ENCODE peak calls at places on chromosomes 7 and 10, in eight cellular contexts. Z is tibial nerve, G is ovary, J is A549, K is stomach, W is upper lobe of left lung, T is HepG2, H is GM12878. M is an unnamed sample.
A peak's percentile ranks its signal among the peaks of the same experiment; 100 is the strongest.

GRCh38 chr10:21309427-21309826 is 216.1 kb downstream of the SKIDA1 start:
- DNase-seq in Z (no peak), G (no peak), J (no peak), K (no peak), W (no peak), T (no peak), H (no peak), M (no peak)

GRCh38 chr7:98354511-98355249 is 46.2 kb downstream of the BAIAP2L1 start:
- DNase-seq in Z (no peak), G (no peak), J (peak; percentile 94), K (peak; percentile 80), W (peak; percentile 69), T (peak; percentile 62), H (no peak), M (peak; percentile 83)

GRCh38 chr7:99623091-99623693 is 6.4 kb downstream of the ZSCAN25 start:
- DNase-seq in Z (no peak), G (no peak), J (no peak), K (no peak), W (no peak), T (no peak), H (no peak), M (no peak)

GRCh38 chr7:147569514-147569913 is 1021.1 kb upstream of the C7orf33 start:
- DNase-seq in Z (no peak), G (no peak), J (no peak), K (no peak), W (no peak), T (no peak), H (no peak), M (no peak)

GRCh38 chr7:100155553-100156317 is 2.8 kb downstream of the TRAPPC14 start:
- DNase-seq in Z (no peak), G (no peak), J (no peak), K (no peak), W (peak; percentile 51), T (no peak), H (no peak), M (no peak)

GRCh38 chr7:10802526-10802925 is 171.1 kb upstream of the PHF14 start:
- DNase-seq in Z (no peak), G (no peak), J (no peak), K (no peak), W (no peak), T (no peak), H (no peak), M (no peak)

GRCh38 chr7:128833939-128834310 is 3.7 kb downstream of the FLNC start:
- DNase-seq in Z (no peak), G (no peak), J (no peak), K (no peak), W (no peak), T (no peak), H (no peak), M (no peak)

GRCh38 chr7:100053201-100053600 is 3.6 kb downstream of the ZSCAN21 start:
- DNase-seq in Z (no peak), G (no peak), J (peak; percentile 77), K (peak; percentile 50), W (no peak), T (peak; percentile 81), H (no peak), M (peak; percentile 46)

GRCh38 chr7:136064098-136064497 is 86.9 kb upstream of the MTPN start:
- DNase-seq in Z (no peak), G (no peak), J (no peak), K (no peak), W (no peak), T (no peak), H (no peak), M (no peak)

GRCh38 chr7:105787071-105787470 is 89.3 kb downstream of the ATXN7L1 start:
- DNase-seq in Z (no peak), G (no peak), J (peak; percentile 34), K (no peak), W (no peak), T (no peak), H (no peak), M (peak; percentile 28)

GRCh38 chr10:79400567-79401004 is 44.8 kb downstream of the ZCCHC24 start:
- DNase-seq in Z (no peak), G (peak; percentile 67), J (peak; percentile 35), K (peak; percentile 58), W (peak; percentile 86), T (peak; percentile 37), H (no peak), M (peak; percentile 49)

GRCh38 chr10:9209105-9209798 is 1154.8 kb downstream of the GATA3 start:
- DNase-seq in Z (peak; percentile 66), G (peak; percentile 42), J (peak; percentile 68), K (peak; percentile 66), W (no peak), T (peak; percentile 38), H (peak; percentile 16), M (peak; percentile 53)

GRCh38 chr10:119542357-119542989 is at the start of gene RGS10:
- DNase-seq in Z (peak; percentile 61), G (peak; percentile 68), J (peak; percentile 76), K (peak; percentile 78), W (peak; percentile 95), T (no peak), H (no peak), M (peak; percentile 86)

GRCh38 chr7:116582806-116583444 is 58.1 kb downstream of the CAV1 start:
- DNase-seq in Z (no peak), G (peak; percentile 27), J (peak; percentile 30), K (no peak), W (no peak), T (no peak), H (no peak), M (no peak)

GRCh38 chr7:7720193-7720592 is 1.8 kb upstream of the RPA3 start:
- DNase-seq in Z (no peak), G (no peak), J (no peak), K (no peak), W (no peak), T (no peak), H (no peak), M (no peak)
- TF ChIP-seq EP300 in Z (no peak), G (no peak), J (no peak), K (no peak), W (no peak), T (no peak), H (no peak), M (no peak)

GRCh38 chr10:1316806-1317131 is 260.6 kb downstream of the WDR37 start:
- DNase-seq in Z (no peak), G (no peak), J (no peak), K (no peak), W (no peak), T (no peak), H (no peak), M (no peak)
- TF ChIP-seq EP300 in Z (no peak), G (no peak), J (no peak), K (no peak), W (no peak), T (no peak), H (no peak), M (no peak)

DNA sequence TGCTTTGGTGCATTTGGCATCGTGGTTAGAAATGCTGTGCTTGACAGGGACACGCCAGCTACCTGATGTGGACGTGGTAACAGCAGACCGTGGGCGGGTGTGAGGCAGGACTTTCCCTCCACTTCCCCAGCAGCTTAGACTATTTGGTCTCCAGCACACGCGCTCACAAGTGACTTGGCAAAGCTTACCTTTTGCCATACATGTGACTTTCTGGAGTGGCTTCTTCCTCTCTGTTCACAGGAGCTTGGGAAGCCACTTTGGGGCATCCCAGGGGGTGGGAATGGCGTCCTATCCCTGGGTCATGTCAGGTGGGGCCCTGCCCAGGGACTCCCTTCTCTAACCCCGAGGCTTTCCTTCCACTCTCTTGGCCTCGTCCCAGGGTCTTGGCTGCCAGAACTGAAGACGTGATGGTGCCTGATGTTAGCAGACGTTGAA is 228.7 kb upstream of the KLF6 start:
- DNase-seq in Z (no peak), G (no peak), J (no peak), K (no peak), W (no peak), T (no peak), H (peak; percentile 44), M (no peak)
- TF ChIP-seq EP300 in Z (no peak), G (no peak), J (no peak), K (no peak), W (no peak), T (no peak), H (peak; percentile 66), M (no peak)

DNA sequence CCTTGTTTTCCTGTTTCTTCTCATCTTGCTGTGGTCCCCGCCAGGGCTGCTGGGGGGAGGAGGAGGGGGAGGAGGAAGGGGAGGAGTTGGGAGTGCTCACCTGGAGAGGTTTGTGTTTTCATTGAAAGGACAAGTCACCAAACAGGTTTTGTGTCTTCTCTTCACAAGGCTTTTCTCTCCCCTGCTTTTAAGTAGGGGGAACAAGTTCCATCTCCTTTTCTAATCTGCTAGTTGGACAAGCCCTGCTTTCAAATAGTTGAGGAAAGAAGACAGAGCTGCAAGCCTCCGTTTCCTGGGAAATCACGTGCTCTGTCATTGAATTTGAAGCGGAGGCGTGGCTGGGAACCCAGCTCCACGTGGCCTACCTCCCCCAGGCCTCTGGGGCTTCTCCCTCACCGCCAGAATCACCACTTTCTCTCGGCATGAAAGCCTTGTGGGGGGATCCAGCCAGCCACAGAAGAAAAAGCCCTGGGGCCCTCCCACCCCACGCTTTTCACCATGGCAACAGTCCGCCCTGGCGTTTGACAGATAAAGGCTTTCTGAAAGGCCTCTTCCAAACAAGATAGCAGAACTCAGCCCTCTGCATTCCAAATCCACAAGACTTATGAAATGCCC is 51.5 kb downstream of the PROSER2 start:
- DNase-seq in Z (no peak), G (peak; percentile 67), J (peak; percentile 65), K (peak; percentile 47), W (no peak), T (peak; percentile 80), H (peak; percentile 8), M (no peak)
- TF ChIP-seq EP300 in Z (peak; percentile 28), G (no peak), J (no peak), K (no peak), W (peak; percentile 49), T (no peak), H (no peak), M (no peak)

DNA sequence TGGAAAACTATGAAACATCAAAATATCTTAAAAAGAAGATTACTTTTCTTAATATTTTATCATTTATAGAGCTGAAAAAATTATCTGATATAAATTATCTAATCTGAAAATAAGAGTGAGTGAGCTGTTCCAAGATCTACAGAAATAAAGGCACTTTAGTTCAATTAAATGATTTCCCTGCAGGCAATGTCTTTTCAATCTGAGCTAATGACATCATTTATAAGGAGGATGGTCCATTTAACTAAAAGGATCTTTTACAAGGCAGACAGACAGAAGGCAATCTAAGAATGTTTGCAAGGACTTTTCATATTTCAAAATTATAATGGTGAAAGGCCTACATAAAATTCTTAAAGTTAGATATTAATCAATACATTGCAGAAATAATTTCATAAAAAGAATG is 71.8 kb downstream of the SKAP2 start:
- DNase-seq in Z (no peak), G (no peak), J (no peak), K (no peak), W (no peak), T (no peak), H (no peak), M (no peak)
- TF ChIP-seq EP300 in Z (no peak), G (no peak), J (no peak), K (no peak), W (no peak), T (no peak), H (no peak), M (no peak)

M was measured in transverse colon.